ENCODE peak calls at places on chromosomes 5 and 9, in four cellular contexts. J is HCEC 1CT, F is heart left ventricle, N is GM23338. C is an unnamed sample.

GRCh38 chr9:91421022-91421765 is 2.4 kb downstream of the NFIL3 start:
- DNase-seq in N (peak), F (peak), J (peak), C (peak)

GRCh38 chr5:132526290-132526973 is 16.9 kb downstream of the IL5 start:
- DNase-seq in N (peak), J (peak), F (peak), C (peak)

GRCh38 chr5:132714456-132715307 is 22.7 kb downstream of the KIF3A start:
- DNase-seq in F (no peak), N (peak), J (peak), C (no peak)

GRCh38 chr5:132777209-132778069 is at the start of gene SEPTIN8:
- DNase-seq in J (peak), F (peak), N (peak), C (peak)

GRCh38 chr9:127904518-127904887 is 5.1 kb upstream of the ST6GALNAC6 start:
- DNase-seq in J (no peak), N (peak), F (no peak), C (no peak)

GRCh38 chr5:148005788-148006520 is 57.8 kb upstream of the SPINK5 start:
- DNase-seq in J (peak), N (peak), F (no peak), C (no peak)

GRCh38 chr5:64859881-64860280 is 91.2 kb downstream of the CWC27 start:
- DNase-seq in N (no peak), F (no peak), J (no peak), C (no peak)

GRCh38 chr5:2702096-2702879 is 49.2 kb downstream of the IRX2 start:
- DNase-seq in N (no peak), J (no peak), F (no peak), C (no peak)

GRCh38 chr5:157561105-157561504 is 14.5 kb downstream of the ADAM19 start:
- DNase-seq in F (peak), N (no peak), J (no peak), C (no peak)

GRCh38 chr9:91746357-91746756 is 203.7 kb downstream of the ROR2 start:
- DNase-seq in J (no peak), N (no peak), F (no peak), C (no peak)

GRCh38 chr9:113876806-113877236 is 712 bp downstream of the ZNF618 start:
- DNase-seq in F (no peak), J (peak), N (peak), C (no peak)

GRCh38 chr5:144101616-144102015 is 68.8 kb downstream of the YIPF5 start:
- DNase-seq in F (no peak), J (no peak), N (no peak), C (no peak)

GRCh38 chr5:123125172-123125508 is 36.1 kb downstream of the PRDM6 start:
- DNase-seq in N (no peak), F (no peak), J (peak), C (no peak)

GRCh38 chr5:123283031-123283430 is 140.2 kb downstream of the CEP120 start:
- DNase-seq in J (no peak), F (no peak), N (no peak), C (no peak)

GRCh38 chr5:68433921-68434879 is 218.6 kb downstream of the PIK3R1 start:
- DNase-seq in F (peak), N (no peak), J (peak), C (peak)

GRCh38 chr5:159928122-159928960 is 12.1 kb downstream of the ADRA1B start:
- DNase-seq in J (peak), N (peak), F (peak), C (no peak)

GRCh38 chr5:15737882-15738677 is 238.1 kb downstream of the FBXL7 start:
- DNase-seq in N (no peak), J (no peak), F (no peak), C (no peak)

GRCh38 chr5:172049226-172049796 is 42.9 kb upstream of the FBXW11 start:
- DNase-seq in F (no peak), J (no peak), N (peak), C (no peak)

GRCh38 chr5:143355710-143356109 is 47.8 kb downstream of the NR3C1 start:
- DNase-seq in F (peak), J (peak), N (no peak), C (no peak)

GRCh38 chr9:69121155-69122085 is 52.7 kb upstream of the TJP2 start:
- DNase-seq in J (peak), F (peak), N (peak), C (peak)

GRCh38 chr5:177539411-177539810 is 15.0 kb downstream of the FAM193B start:
- DNase-seq in N (no peak), J (peak), F (no peak), C (no peak)

GRCh38 chr9:99169982-99170761 is 51.6 kb downstream of the ALG2 start:
- DNase-seq in J (no peak), N (peak), F (no peak), C (no peak)

GRCh38 chr5:116361171-116361967 is 213.3 kb downstream of the SEMA6A start:
- DNase-seq in J (no peak), N (peak), F (peak), C (no peak)

GRCh38 chr9:77647267-77647658 is 859 bp downstream of the GNA14 start:
- DNase-seq in J (no peak), N (no peak), F (no peak), C (no peak)

GRCh38 chr5:42005561-42006153 is 80.6 kb downstream of the FBXO4 start:
- DNase-seq in F (no peak), J (peak), N (peak), C (no peak)

GRCh38 chr9:15416880-15417279 is 5.8 kb upstream of the SNAPC3 start:
- DNase-seq in N (peak), F (no peak), J (peak), C (no peak)